ENCODE peak calls at places on chromosomes 11 and 22, in five cellular contexts. One of them, this sample, is unnamed.

GRCh38 chr11:82757660-82758301 is 24.1 kb upstream of the FAM181B start:
- DNase-seq in GM20000: no peak
- DNase-seq in glutamatergic neuron: no peak
- DNase-seq in RPMI8226: no peak
- DNase-seq in stimulated activated CD8-positive, alpha-beta memory T cell treated with anti-CD3 and anti-CD28 coated beads, Interleukin-15, amount 100 ng/mL, for 24 hours: no peak
- DNase-seq in this sample: no peak

GRCh38 chr22:49427941-49428340 is 399.7 kb downstream of the BRD1 start:
- DNase-seq in stimulated activated CD8-positive, alpha-beta memory T cell treated with anti-CD3 and anti-CD28 coated beads, Interleukin-15, amount 100 ng/mL, for 24 hours: no peak
- DNase-seq in RPMI8226: no peak
- DNase-seq in GM20000: no peak
- DNase-seq in glutamatergic neuron: no peak
- DNase-seq in this sample: no peak

GRCh38 chr11:108551653-108552462 is 41.7 kb downstream of the EXPH5 start:
- DNase-seq in RPMI8226: no peak
- DNase-seq in GM20000: no peak
- DNase-seq in glutamatergic neuron: no peak
- DNase-seq in stimulated activated CD8-positive, alpha-beta memory T cell treated with anti-CD3 and anti-CD28 coated beads, Interleukin-15, amount 100 ng/mL, for 24 hours: no peak
- DNase-seq in this sample: no peak

GRCh38 chr11:33000181-33000580 is 15.5 kb upstream of the DEPDC7 start:
- DNase-seq in RPMI8226: no peak
- DNase-seq in stimulated activated CD8-positive, alpha-beta memory T cell treated with anti-CD3 and anti-CD28 coated beads, Interleukin-15, amount 100 ng/mL, for 24 hours: no peak
- DNase-seq in GM20000: no peak
- DNase-seq in glutamatergic neuron: no peak
- DNase-seq in this sample: no peak

GRCh38 chr11:134418119-134418840 is 6.2 kb upstream of the B3GAT1 start:
- DNase-seq in stimulated activated CD8-positive, alpha-beta memory T cell treated with anti-CD3 and anti-CD28 coated beads, Interleukin-15, amount 100 ng/mL, for 24 hours: no peak
- DNase-seq in GM20000: no peak
- DNase-seq in RPMI8226: peak
- DNase-seq in glutamatergic neuron: no peak
- DNase-seq in this sample: no peak

GRCh38 chr22:20494978-20495860 is at the start of gene KLHL22:
- DNase-seq in glutamatergic neuron: no peak
- DNase-seq in stimulated activated CD8-positive, alpha-beta memory T cell treated with anti-CD3 and anti-CD28 coated beads, Interleukin-15, amount 100 ng/mL, for 24 hours: no peak
- DNase-seq in RPMI8226: peak
- DNase-seq in GM20000: peak
- DNase-seq in this sample: peak

GRCh38 chr11:34161812-34162506 is 56.5 kb downstream of the NAT10 start:
- DNase-seq in RPMI8226: no peak
- DNase-seq in GM20000: no peak
- DNase-seq in stimulated activated CD8-positive, alpha-beta memory T cell treated with anti-CD3 and anti-CD28 coated beads, Interleukin-15, amount 100 ng/mL, for 24 hours: no peak
- DNase-seq in glutamatergic neuron: no peak
- DNase-seq in this sample: no peak

GRCh38 chr22:23970201-23970641 is 3.5 kb downstream of the DDTL start:
- DNase-seq in stimulated activated CD8-positive, alpha-beta memory T cell treated with anti-CD3 and anti-CD28 coated beads, Interleukin-15, amount 100 ng/mL, for 24 hours: no peak
- DNase-seq in GM20000: no peak
- DNase-seq in RPMI8226: no peak
- DNase-seq in glutamatergic neuron: no peak
- DNase-seq in this sample: no peak

GRCh38 chr11:117839234-117839882 is 14.8 kb upstream of the FXYD2 start:
- DNase-seq in RPMI8226: no peak
- DNase-seq in GM20000: no peak
- DNase-seq in glutamatergic neuron: no peak
- DNase-seq in stimulated activated CD8-positive, alpha-beta memory T cell treated with anti-CD3 and anti-CD28 coated beads, Interleukin-15, amount 100 ng/mL, for 24 hours: no peak
- DNase-seq in this sample: no peak

GRCh38 chr11:134047586-134047999 is 21.3 kb upstream of the JAM3 start:
- DNase-seq in RPMI8226: no peak
- DNase-seq in glutamatergic neuron: no peak
- DNase-seq in stimulated activated CD8-positive, alpha-beta memory T cell treated with anti-CD3 and anti-CD28 coated beads, Interleukin-15, amount 100 ng/mL, for 24 hours: no peak
- DNase-seq in GM20000: no peak
- DNase-seq in this sample: peak

GRCh38 chr11:107792049-107792443 is 66.5 kb downstream of the SLC35F2 start:
- DNase-seq in RPMI8226: no peak
- DNase-seq in GM20000: no peak
- DNase-seq in stimulated activated CD8-positive, alpha-beta memory T cell treated with anti-CD3 and anti-CD28 coated beads, Interleukin-15, amount 100 ng/mL, for 24 hours: no peak
- DNase-seq in glutamatergic neuron: no peak
- DNase-seq in this sample: no peak

GRCh38 chr22:42368379-42369249 is 63.6 kb downstream of the NFAM1 start:
- DNase-seq in glutamatergic neuron: peak
- DNase-seq in GM20000: no peak
- DNase-seq in RPMI8226: peak
- DNase-seq in stimulated activated CD8-positive, alpha-beta memory T cell treated with anti-CD3 and anti-CD28 coated beads, Interleukin-15, amount 100 ng/mL, for 24 hours: no peak
- DNase-seq in this sample: no peak

GRCh38 chr22:50674606-50675552 is 2.3 kb downstream of the SHANK3 start:
- DNase-seq in glutamatergic neuron: peak
- DNase-seq in stimulated activated CD8-positive, alpha-beta memory T cell treated with anti-CD3 and anti-CD28 coated beads, Interleukin-15, amount 100 ng/mL, for 24 hours: no peak
- DNase-seq in RPMI8226: no peak
- DNase-seq in GM20000: peak
- DNase-seq in this sample: no peak

GRCh38 chr11:46914363-46914762 is 4.0 kb downstream of the LRP4 start:
- DNase-seq in RPMI8226: no peak
- DNase-seq in GM20000: no peak
- DNase-seq in glutamatergic neuron: no peak
- DNase-seq in stimulated activated CD8-positive, alpha-beta memory T cell treated with anti-CD3 and anti-CD28 coated beads, Interleukin-15, amount 100 ng/mL, for 24 hours: no peak
- DNase-seq in this sample: peak